ENCODE peak calls at places on chromosomes 3 and 15, in eight cellular contexts. L is cardiac fibroblast; A is stimulated activated CD8-positive, alpha-beta memory T cell treated with anti-CD3 and anti-CD28 coated beads, Interleukin-12 subunit alpha, Interleukin-12 subunit beta, amount 100 ng/mL, for 4 hours; B is fibroblast of pulmonary artery; Z is NCI-H1092 treated with DMSO at 0.1 percent for 48 hours; E is activated CD4-positive, alpha-beta memory T cell treated with anti-CD3 and anti-CD28 coated beads, Interleukin-2, amount 10 ng/mL, durations not matched to agents 7 days and 5 days; M is stimulated activated naive CD8-positive, alpha-beta T cell treated with anti-CD3 and anti-CD28 coated beads, Interleukin-15, amount 100 ng/mL, for 72 hours; W is nephron progenitor cell. G is an unnamed sample.

GRCh38 chr3:32421185-32421584 is 29.5 kb downstream of the CMTM7 start:
- DNase-seq in L (no peak), A (no peak), B (no peak), Z (no peak), E (no peak), M (no peak), W (no peak), G (no peak)

GRCh38 chr3:181725033-181725775 is 13.5 kb downstream of the SOX2 start:
- DNase-seq in L (no peak), A (no peak), B (no peak), Z (no peak), E (no peak), M (no peak), W (no peak), G (no peak)

GRCh38 chr15:34133511-34133910 is 31.6 kb downstream of the PGBD4 start:
- DNase-seq in L (no peak), A (no peak), B (no peak), Z (no peak), E (no peak), M (no peak), W (no peak), G (no peak)

GRCh38 chr15:43528542-43529007 is 11.2 kb downstream of the MAP1A start:
- DNase-seq in L (no peak), A (no peak), B (no peak), Z (no peak), E (no peak), M (no peak), W (no peak), G (no peak)

GRCh38 chr3:66133050-66133757 is 87.6 kb upstream of the SLC25A26 start:
- DNase-seq in L (no peak), A (no peak), B (peak), Z (no peak), E (no peak), M (no peak), W (no peak), G (no peak)

GRCh38 chr15:92600902-92601301 is 54.7 kb downstream of the FAM174B start:
- DNase-seq in L (no peak), A (no peak), B (no peak), Z (no peak), E (no peak), M (no peak), W (no peak), G (no peak)

GRCh38 chr3:27160146-27160545 is 209.0 kb downstream of the NEK10 start:
- DNase-seq in L (no peak), A (no peak), B (no peak), Z (no peak), E (no peak), M (no peak), W (no peak), G (no peak)

GRCh38 chr3:125403789-125404188 is 28.7 kb upstream of the ZNF148 start:
- DNase-seq in L (no peak), A (no peak), B (no peak), Z (no peak), E (no peak), M (no peak), W (no peak), G (no peak)

GRCh38 chr3:79066481-79066880 is 701.3 kb downstream of the ROBO1 start:
- DNase-seq in L (no peak), A (no peak), B (peak), Z (no peak), E (no peak), M (no peak), W (no peak), G (no peak)

G was measured in activated T-helper 2 cell treated with anti-CD3 and anti-CD28 coated beads, Interferon-gamma antibody, Interleukin-2, Interleukin-4, amounts not matched to agents 10 μg/mL and 5 μg/mL and 100 μg/mL, durations not matched to agents 14 hours and 24 hours and 36 hours.